ENCODE peak calls at places on chromosomes 13 and 19, in seven cellular contexts. A is K562, M is SK-N-SH, C is HepG2, F is H1, V is GM12878, S is HCT116. B is an unnamed sample. For H3K27me3, the result is how much of the 10 kb centered on the place peaks cover.

GRCh38 chr13:95480131-95480545 is 72.4 kb upstream of the CLDN10 start:
- DNase-seq in A (no peak), M (no peak), C (no peak), F (no peak), V (peak), S (no peak), B (no peak)

GRCh38 chr19:19746286-19747213 is 13.6 kb upstream of the ZNF14 start:
- DNase-seq in A (no peak), M (peak), C (no peak), F (no peak), V (no peak), S (no peak), B (no peak)

GRCh38 chr13:36251528-36251927 is 37.2 kb upstream of the SOHLH2 start:
- DNase-seq in A (no peak), M (no peak), C (no peak), F (no peak), V (no peak), S (no peak), B (no peak)

GRCh38 chr13:58165617-58166016 is 534.1 kb downstream of the PCDH17 start:
- DNase-seq in A (no peak), M (no peak), C (no peak), F (no peak), V (no peak), S (no peak), B (no peak)

GRCh38 chr13:43333176-43333575 is 309.8 kb downstream of the DNAJC15 start:
- DNase-seq in A (no peak), M (peak), C (no peak), F (no peak), V (no peak), S (no peak), B (no peak)

GRCh38 chr13:48874165-48874564 is 101.5 kb upstream of the FNDC3A start:
- DNase-seq in A (no peak), M (no peak), C (no peak), F (no peak), V (no peak), S (no peak), B (no peak)

GRCh38 chr19:3778899-3779723 is 7.1 kb downstream of the MATK start:
- DNase-seq in A (peak), M (no peak), C (no peak), F (no peak), V (no peak), S (no peak), B (no peak)

GRCh38 chr19:18961767-18962423 is 20.9 kb upstream of the HOMER3 start:
- DNase-seq in A (peak), M (peak), C (peak), F (peak), V (no peak), S (no peak), B (no peak)

GRCh38 chr19:55354698-55355212 is at the start of gene COX6B2:
- DNase-seq in A (peak), M (peak), C (no peak), F (no peak), V (no peak), S (no peak), B (no peak)

GRCh38 chr13:101567841-101568240 is 115.4 kb downstream of the ITGBL1 start:
- DNase-seq in A (no peak), M (no peak), C (no peak), F (no peak), V (no peak), S (no peak), B (no peak)

GRCh38 chr19:55174425-55175116 is 5.5 kb downstream of the SYT5 start:
- DNase-seq in A (no peak), M (no peak), C (no peak), F (no peak), V (no peak), S (no peak), B (no peak)

GRCh38 chr19:16441661-16442071 is 30.1 kb downstream of the EPS15L1 start:
- DNase-seq in A (peak), M (peak), C (no peak), F (peak), V (no peak), S (no peak), B (no peak)

GRCh38 chr13:107185889-107186288 is 618.0 kb upstream of the ARGLU1 start:
- DNase-seq in A (no peak), M (no peak), C (no peak), F (no peak), V (no peak), S (no peak), B (no peak)

GRCh38 chr19:13842294-13843103 is 34.4 kb upstream of the NANOS3 start:
- DNase-seq in A (peak), M (peak), C (no peak), F (no peak), V (no peak), S (no peak), B (no peak)

GRCh38 chr13:73984201-73984600 is 150.0 kb downstream of the KLF12 start:
- DNase-seq in A (no peak), M (no peak), C (no peak), F (no peak), V (no peak), S (no peak), B (no peak)

GRCh38 chr19:53161123-53161522 is 2.3 kb upstream of the ZNF347 start:
- DNase-seq in A (peak), M (no peak), C (no peak), F (no peak), V (no peak), S (no peak), B (no peak)

GRCh38 chr19:23071087-23071511 is 45.7 kb upstream of the ZNF730 start:
- DNase-seq in A (no peak), M (peak), C (no peak), F (no peak), V (no peak), S (no peak), B (no peak)

GRCh38 chr19:44908836-44909201 is 3.2 kb downstream of the APOE start:
- DNase-seq in A (no peak), M (peak), C (no peak), F (no peak), V (no peak), S (no peak), B (no peak)

GRCh38 chr19:3605770-3606169 is 905 bp downstream of the TBXA2R start:
- DNase-seq in A (no peak), M (no peak), C (no peak), F (no peak), V (no peak), S (no peak), B (no peak)

GRCh38 chr13:114008964-114009589 is 35.2 kb upstream of the C13orf46 start:
- DNase-seq in A (no peak), M (no peak), C (no peak), F (no peak), V (no peak), S (no peak), B (no peak)

GRCh38 chr13:49649244-49649962 is 21.1 kb downstream of the ARL11 start:
- DNase-seq in A (peak), M (no peak), C (peak), F (no peak), V (no peak), S (no peak), B (no peak)

GRCh38 chr13:80840313-80840976 is 499.5 kb upstream of the SPRY2 start:
- DNase-seq in A (no peak), M (no peak), C (no peak), F (no peak), V (no peak), S (no peak), B (no peak)

GRCh38 chr19:1223018-1223855 is 14.6 kb downstream of the CBARP start:
- DNase-seq in A (no peak), M (peak), C (no peak), F (peak), V (no peak), S (no peak), B (no peak)

GRCh38 chr19:21202865-21203494 is 61.1 kb downstream of the ZNF431 start:
- DNase-seq in A (peak), M (peak), C (no peak), F (peak), V (peak), S (peak), B (peak)

GRCh38 chr19:34502582-34503545 is 21.3 kb downstream of the WTIP start:
- DNase-seq in A (no peak), M (peak), C (no peak), F (peak), V (no peak), S (no peak), B (no peak)

GRCh38 chr19:4575978-4576933 is 16.8 kb upstream of the SEMA6B start:
- DNase-seq in A (peak), M (peak), C (peak), F (peak), V (no peak), S (no peak), B (no peak)

GRCh38 chr13:74052402-74052928 is 81.7 kb downstream of the KLF12 start:
- DNase-seq in A (no peak), M (no peak), C (peak), F (no peak), V (no peak), S (no peak), B (no peak)

GRCh38 chr13:114074671-114075315 is 57.6 kb downstream of the RASA3 start:
- DNase-seq in A (no peak), M (no peak), C (no peak), F (no peak), V (no peak), S (no peak), B (no peak)

GRCh38 chr13:40439928-40440327 is 226.5 kb downstream of the FOXO1 start:
- DNase-seq in A (no peak), M (no peak), C (no peak), F (no peak), V (no peak), S (no peak), B (no peak)

GRCh38 chr19:3796358-3796757 is 10.2 kb upstream of the MATK start:
- DNase-seq in A (peak), M (no peak), C (no peak), F (no peak), V (no peak), S (no peak), B (no peak)

GRCh38 chr13:108606424-108606823 is 23.0 kb upstream of the MYO16 start:
- DNase-seq in A (no peak), M (no peak), C (no peak), F (no peak), V (no peak), S (no peak), B (no peak)

GRCh38 chr19:54905411-54905810 is 537 bp upstream of the NCR1 start:
- DNase-seq in A (no peak), M (no peak), C (no peak), F (no peak), V (no peak), S (no peak), B (no peak)

GRCh38 chr13:74218291-74218690 is 84.1 kb upstream of the KLF12 start:
- DNase-seq in A (no peak), M (no peak), C (no peak), F (no peak), V (no peak), S (no peak), B (no peak)

GRCh38 chr13:73932091-73932490 is 202.1 kb downstream of the KLF12 start:
- DNase-seq in A (no peak), M (no peak), C (no peak), F (no peak), V (no peak), S (no peak), B (no peak)

GRCh38 chr19:49390131-49390977 is 2.3 kb downstream of the KASH5 start:
- DNase-seq in A (no peak), M (no peak), C (no peak), F (no peak), V (no peak), S (no peak), B (no peak)

GRCh38 chr13:28538932-28539331 is 44.0 kb upstream of the FLT1 start:
- DNase-seq in A (peak), M (no peak), C (no peak), F (no peak), V (no peak), S (no peak), B (no peak)

GRCh38 chr13:83220241-83220640 is 662.0 kb downstream of the SLITRK1 start:
- DNase-seq in A (no peak), M (no peak), C (no peak), F (no peak), V (no peak), S (no peak), B (no peak)

GRCh38 chr19:869245-870177 is 10.0 kb downstream of the CFD start:
- DNase-seq in A (no peak), M (no peak), C (no peak), F (no peak), V (no peak), S (peak), B (no peak)

GRCh38 chr13:73857106-73857505 is 277.1 kb downstream of the KLF12 start:
- DNase-seq in A (no peak), M (no peak), C (no peak), F (no peak), V (no peak), S (no peak), B (no peak)

GRCh38 chr13:110134801-110135200 is 172.2 kb downstream of the COL4A1 start:
- DNase-seq in A (no peak), M (no peak), C (no peak), F (no peak), V (no peak), S (no peak), B (no peak)

GRCh38 chr13:104111031-104111430 is 1044.8 kb upstream of the SLC10A2 start:
- DNase-seq in A (no peak), M (no peak), C (no peak), F (no peak), V (no peak), S (no peak), B (no peak)

GRCh38 chr13:104099750-104100149 is 1033.5 kb upstream of the SLC10A2 start:
- DNase-seq in A (no peak), M (no peak), C (no peak), F (no peak), V (no peak), S (no peak), B (no peak)

GRCh38 chr13:104106705-104107393 is 1040.6 kb upstream of the SLC10A2 start:
- DNase-seq in A (no peak), M (no peak), C (no peak), F (peak), V (no peak), S (no peak), B (no peak)

GRCh38 chr13:104105418-104106355 is 1039.5 kb upstream of the SLC10A2 start:
- DNase-seq in A (no peak), M (no peak), C (no peak), F (no peak), V (no peak), S (no peak), B (no peak)
- TF ChIP-seq SIN3A in A (no peak), M (no peak), C (no peak), F (no peak), V (no peak), S (no peak), B (no peak)

GRCh38 chr19:29303707-29304090 is 90.7 kb upstream of the UQCRFS1 start:
- DNase-seq in A (no peak), M (no peak), C (no peak), F (no peak), V (no peak), S (no peak), B (no peak)

GRCh38 chr19:29309637-29310036 is 96.7 kb upstream of the UQCRFS1 start:
- DNase-seq in A (no peak), M (no peak), C (no peak), F (no peak), V (no peak), S (no peak), B (no peak)

GRCh38 chr19:29305268-29305667 is 92.3 kb upstream of the UQCRFS1 start:
- DNase-seq in A (no peak), M (no peak), C (no peak), F (no peak), V (no peak), S (no peak), B (no peak)

GRCh38 chr19:29311391-29311790 is 98.4 kb upstream of the UQCRFS1 start:
- DNase-seq in A (no peak), M (no peak), C (no peak), F (no peak), V (no peak), S (no peak), B (no peak)

DNA sequence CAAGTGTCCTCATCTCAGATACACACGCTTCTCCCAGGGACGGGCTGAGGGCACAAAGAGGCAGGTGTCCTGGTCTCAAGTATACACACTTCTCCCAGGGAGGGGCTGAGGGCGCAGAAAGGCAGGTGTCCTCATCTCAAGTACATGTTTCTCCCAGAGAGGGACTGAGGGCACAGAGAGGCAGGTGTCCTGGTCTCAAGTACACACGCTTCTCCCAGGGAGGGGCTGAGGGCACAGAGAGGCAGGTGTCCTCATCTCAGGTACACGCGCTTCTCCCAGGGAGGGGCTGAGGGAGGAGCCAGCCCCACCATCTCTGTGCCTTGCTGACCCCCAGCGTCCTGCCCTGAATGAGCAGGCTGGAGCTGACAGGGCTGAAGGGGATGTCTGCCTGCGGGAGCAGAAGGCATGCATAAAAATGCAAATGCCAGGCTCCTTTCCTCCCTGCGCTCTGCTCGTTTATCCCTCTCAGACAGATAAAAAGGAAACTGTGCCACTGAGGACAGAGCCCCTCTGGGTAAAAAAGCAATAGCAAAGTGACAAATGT is 96.1 kb upstream of the UQCRFS1 start:
- DNase-seq in A (no peak), M (no peak), C (no peak), F (peak), V (no peak), S (no peak), B (no peak)
- H3K27me3 ChIP-seq in A (under half), M (under half), C (under half), F (under half), V (under half), S (under half), B (under half)

DNA sequence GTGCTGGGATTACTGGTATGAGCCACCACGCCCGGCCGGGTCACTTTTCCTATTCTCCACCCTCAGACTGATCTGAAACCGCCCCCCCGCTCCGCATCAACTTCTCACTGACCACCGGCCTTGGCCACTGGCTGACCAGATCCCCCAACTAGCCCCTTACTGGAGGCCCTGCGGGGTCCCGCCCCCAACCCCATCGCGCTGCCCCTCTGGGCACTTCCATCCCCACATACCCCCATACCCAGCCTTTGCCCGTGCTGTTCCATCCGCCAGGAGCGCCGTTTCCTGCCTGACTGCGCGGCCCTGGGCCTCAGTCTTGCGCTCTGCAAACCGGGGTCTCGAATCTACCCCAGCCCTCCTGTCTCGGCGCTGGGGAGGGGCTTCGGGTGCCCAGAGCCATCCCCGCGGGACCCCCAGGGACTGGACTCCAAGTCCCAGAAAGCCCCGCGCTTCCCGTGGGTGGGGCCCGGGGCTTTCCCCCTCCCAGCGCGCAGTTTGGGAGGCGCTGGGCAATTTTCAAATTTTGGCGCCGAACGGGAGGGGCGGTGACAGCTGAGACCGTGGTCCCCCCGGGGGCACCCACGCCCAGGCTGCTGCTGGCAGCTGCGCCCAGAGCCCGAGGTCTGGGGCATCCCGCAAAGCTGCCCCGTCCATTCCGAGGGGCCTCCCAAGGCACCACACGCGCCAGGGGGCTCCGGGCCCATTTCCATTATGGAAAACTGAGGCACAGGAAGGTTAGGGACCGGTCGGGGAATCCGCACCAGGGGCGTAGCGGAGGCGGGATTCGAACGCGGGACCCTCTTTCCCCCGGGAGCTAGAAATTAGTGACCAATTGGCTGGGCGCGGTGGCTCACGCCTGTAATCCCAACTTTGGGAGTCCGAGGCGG is 5.2 kb upstream of the LMNB2 start:
- DNase-seq in A (peak), M (peak), C (no peak), F (peak), V (no peak), S (peak), B (no peak)
- TF ChIP-seq SIN3A in A (no peak), M (peak), C (no peak), F (peak), V (peak), S (peak), B (peak)

GRCh38 chr13:112897956-112898785 is 70.8 kb upstream of the MCF2L start:
- DNase-seq in A (no peak), M (no peak), C (no peak), F (no peak), V (no peak), S (no peak), B (no peak)

GRCh38 chr13:112899618-112900600 is 69.1 kb upstream of the MCF2L start:
- DNase-seq in A (no peak), M (no peak), C (no peak), F (no peak), V (no peak), S (no peak), B (no peak)

GRCh38 chr13:112897603-112897955 is 71.4 kb upstream of the MCF2L start:
- DNase-seq in A (no peak), M (no peak), C (no peak), F (no peak), V (no peak), S (no peak), B (no peak)

GRCh38 chr13:112900691-112901091 is 68.3 kb upstream of the MCF2L start:
- DNase-seq in A (no peak), M (no peak), C (no peak), F (no peak), V (no peak), S (no peak), B (no peak)

DNA sequence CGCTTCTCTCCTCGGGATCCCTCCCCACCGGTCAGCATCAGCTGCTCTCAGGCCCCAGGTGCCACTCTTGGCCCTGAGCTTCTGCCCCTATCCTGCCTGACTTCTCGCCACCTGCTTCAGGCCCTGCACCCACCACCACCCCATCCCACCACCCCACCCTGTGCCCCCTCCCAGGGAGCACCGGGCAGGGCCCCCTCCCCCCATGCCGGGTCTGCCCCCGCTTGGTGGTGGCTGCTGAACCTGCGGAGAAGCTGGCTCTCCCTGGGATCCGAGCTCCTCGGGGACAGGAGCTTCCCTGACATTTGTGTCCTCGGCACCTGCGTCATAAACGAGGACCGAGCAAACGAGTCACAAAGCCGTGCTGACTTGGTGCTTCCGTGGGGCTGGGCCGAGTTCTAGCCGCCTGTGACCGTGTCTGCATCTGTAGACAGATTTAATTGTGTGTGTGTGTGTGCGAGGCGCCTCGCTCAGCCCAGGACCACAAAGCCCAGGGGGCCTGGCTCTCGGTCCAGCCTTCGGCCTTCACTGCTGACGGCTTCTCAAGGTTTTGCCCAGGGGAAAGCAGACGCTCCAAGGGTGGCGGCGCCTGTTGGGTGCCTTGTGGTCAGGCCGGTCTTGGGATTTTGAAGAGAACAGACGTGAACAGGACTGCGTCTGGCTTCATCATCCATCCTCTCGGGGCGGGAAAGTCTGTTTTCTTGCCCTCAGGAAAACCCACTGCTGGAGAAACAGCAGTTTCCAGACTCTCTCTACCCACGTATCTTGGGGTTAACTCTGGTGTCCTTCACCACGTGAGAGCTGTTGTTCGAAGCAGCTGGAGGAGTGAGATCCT is 70.0 kb upstream of the MCF2L start:
- DNase-seq in A (no peak), M (no peak), C (no peak), F (no peak), V (no peak), S (no peak), B (no peak)
- H3K27me3 ChIP-seq in A (under half), M (under half), C (under half), F (under half), V (under half), S (under half), B (under half)